ENCODE peak calls at places on chromosome 7, in ten cellular contexts. One of them, this sample, is unnamed.

GRCh38 chr7:121267612-121268011 is 61.2 kb upstream of the WNT16 start:
- DNase-seq in astrocyte of the spinal cord: no peak
- DNase-seq in uterus: no peak
- DNase-seq in heart right ventricle: no peak
- DNase-seq in MCF 10A: no peak
- DNase-seq in pancreas: no peak
- DNase-seq in colonic mucosa: no peak
- DNase-seq in fibroblast of lung: no peak
- DNase-seq in mesothelial cell of epicardium: no peak
- DNase-seq in PC-9: no peak
- DNase-seq in this sample: no peak

GRCh38 chr7:92809397-92810241 is 26.8 kb downstream of the CDK6 start:
- DNase-seq in astrocyte of the spinal cord: peak; percentile 94
- DNase-seq in uterus: peak; percentile 58
- DNase-seq in fibroblast of lung: peak; percentile 96
- DNase-seq in heart right ventricle: no peak
- DNase-seq in MCF 10A: peak; percentile 96
- DNase-seq in mesothelial cell of epicardium: no peak
- DNase-seq in pancreas: peak; percentile 72
- DNase-seq in colonic mucosa: peak; percentile 85
- DNase-seq in PC-9: peak; percentile 76
- DNase-seq in this sample: no peak

GRCh38 chr7:97075928-97076327 is 41.6 kb upstream of the SDHAF3 start:
- DNase-seq in MCF 10A: peak; percentile 9
- DNase-seq in fibroblast of lung: no peak
- DNase-seq in pancreas: no peak
- DNase-seq in uterus: no peak
- DNase-seq in heart right ventricle: no peak
- DNase-seq in astrocyte of the spinal cord: no peak
- DNase-seq in colonic mucosa: no peak
- DNase-seq in PC-9: no peak
- DNase-seq in mesothelial cell of epicardium: no peak
- DNase-seq in this sample: no peak

GRCh38 chr7:115040526-115040925 is 118.6 kb downstream of the MDFIC start:
- DNase-seq in PC-9: no peak
- DNase-seq in heart right ventricle: no peak
- DNase-seq in MCF 10A: no peak
- DNase-seq in mesothelial cell of epicardium: no peak
- DNase-seq in pancreas: no peak
- DNase-seq in colonic mucosa: no peak
- DNase-seq in astrocyte of the spinal cord: no peak
- DNase-seq in fibroblast of lung: no peak
- DNase-seq in uterus: no peak
- DNase-seq in this sample: no peak

GRCh38 chr7:136251826-136252225 is 274.7 kb upstream of the MTPN start:
- DNase-seq in MCF 10A: no peak
- DNase-seq in colonic mucosa: no peak
- DNase-seq in astrocyte of the spinal cord: no peak
- DNase-seq in mesothelial cell of epicardium: no peak
- DNase-seq in pancreas: no peak
- DNase-seq in heart right ventricle: no peak
- DNase-seq in PC-9: no peak
- DNase-seq in uterus: no peak
- DNase-seq in fibroblast of lung: peak; percentile 18
- DNase-seq in this sample: no peak

GRCh38 chr7:44107116-44107960 is 3.2 kb downstream of the AEBP1 start:
- DNase-seq in pancreas: no peak
- DNase-seq in astrocyte of the spinal cord: no peak
- DNase-seq in MCF 10A: no peak
- DNase-seq in uterus: no peak
- DNase-seq in PC-9: no peak
- DNase-seq in colonic mucosa: no peak
- DNase-seq in fibroblast of lung: no peak
- DNase-seq in mesothelial cell of epicardium: no peak
- DNase-seq in heart right ventricle: no peak
- DNase-seq in this sample: no peak

GRCh38 chr7:30594055-30594539 is 581 bp upstream of the GARS1 start:
- DNase-seq in colonic mucosa: peak; percentile 62
- DNase-seq in PC-9: peak; percentile 32
- DNase-seq in mesothelial cell of epicardium: no peak
- DNase-seq in MCF 10A: no peak
- DNase-seq in uterus: peak; percentile 29
- DNase-seq in astrocyte of the spinal cord: no peak
- DNase-seq in pancreas: peak; percentile 32
- DNase-seq in heart right ventricle: peak; percentile 20
- DNase-seq in fibroblast of lung: peak; percentile 38
- DNase-seq in this sample: no peak

GRCh38 chr7:83492802-83493201 is 156.1 kb downstream of the SEMA3E start:
- DNase-seq in pancreas: no peak
- DNase-seq in MCF 10A: no peak
- DNase-seq in mesothelial cell of epicardium: no peak
- DNase-seq in astrocyte of the spinal cord: no peak
- DNase-seq in colonic mucosa: no peak
- DNase-seq in heart right ventricle: no peak
- DNase-seq in PC-9: no peak
- DNase-seq in uterus: no peak
- DNase-seq in fibroblast of lung: no peak
- DNase-seq in this sample: no peak

GRCh38 chr7:29488977-29489376 is 74.7 kb upstream of the PRR15 start:
- DNase-seq in PC-9: peak; percentile 40
- DNase-seq in fibroblast of lung: peak; percentile 94
- DNase-seq in uterus: no peak
- DNase-seq in colonic mucosa: no peak
- DNase-seq in astrocyte of the spinal cord: peak; percentile 81
- DNase-seq in heart right ventricle: no peak
- DNase-seq in pancreas: no peak
- DNase-seq in mesothelial cell of epicardium: no peak
- DNase-seq in MCF 10A: peak; percentile 22
- DNase-seq in this sample: no peak

GRCh38 chr7:103338864-103339263 is 5.7 kb downstream of the DNAJC2 start:
- DNase-seq in mesothelial cell of epicardium: no peak
- DNase-seq in colonic mucosa: no peak
- DNase-seq in pancreas: no peak
- DNase-seq in heart right ventricle: no peak
- DNase-seq in astrocyte of the spinal cord: no peak
- DNase-seq in MCF 10A: no peak
- DNase-seq in fibroblast of lung: no peak
- DNase-seq in uterus: no peak
- DNase-seq in PC-9: no peak
- DNase-seq in this sample: no peak

GRCh38 chr7:44244282-44244681 is 43.5 kb downstream of the YKT6 start:
- DNase-seq in PC-9: no peak
- DNase-seq in pancreas: no peak
- DNase-seq in mesothelial cell of epicardium: no peak
- DNase-seq in uterus: no peak
- DNase-seq in astrocyte of the spinal cord: no peak
- DNase-seq in fibroblast of lung: no peak
- DNase-seq in MCF 10A: peak; percentile 38
- DNase-seq in heart right ventricle: no peak
- DNase-seq in colonic mucosa: no peak
- DNase-seq in this sample: no peak

GRCh38 chr7:98984126-98984525 is 105.8 kb downstream of the TRRAP start:
- DNase-seq in astrocyte of the spinal cord: no peak
- DNase-seq in MCF 10A: no peak
- DNase-seq in pancreas: no peak
- DNase-seq in mesothelial cell of epicardium: no peak
- DNase-seq in fibroblast of lung: no peak
- DNase-seq in PC-9: no peak
- DNase-seq in colonic mucosa: no peak
- DNase-seq in uterus: no peak
- DNase-seq in heart right ventricle: no peak
- DNase-seq in this sample: no peak

DNA sequence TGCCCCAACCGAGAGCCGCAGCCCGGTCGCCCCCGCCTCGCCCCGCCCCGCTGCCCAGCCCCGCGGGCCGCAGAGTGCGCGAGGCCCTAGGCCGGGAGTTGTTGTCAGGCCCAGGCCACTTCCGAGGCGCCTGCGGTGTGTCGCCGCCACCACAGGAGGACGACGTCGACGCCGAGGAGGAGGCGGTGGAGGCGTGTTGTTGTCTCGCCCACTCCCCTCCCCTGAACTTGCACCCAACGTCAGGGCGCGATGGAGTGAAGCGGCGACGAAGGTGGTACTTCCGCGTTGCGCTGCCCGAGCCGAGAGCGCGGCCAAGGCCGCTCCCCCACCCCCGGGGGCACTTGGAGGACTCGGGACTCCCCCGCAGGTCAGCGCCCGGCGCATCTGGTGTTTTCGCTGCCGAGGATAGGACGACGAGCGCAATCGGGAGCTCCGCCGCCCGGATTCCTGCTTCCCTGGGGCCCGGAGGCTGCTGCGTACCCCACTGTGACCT is at the start of gene CDK13:
- DNase-seq in pancreas: peak; percentile 75
- DNase-seq in colonic mucosa: peak; percentile 80
- DNase-seq in heart right ventricle: peak; percentile 78
- DNase-seq in MCF 10A: peak; percentile 84
- DNase-seq in astrocyte of the spinal cord: peak; percentile 74
- DNase-seq in uterus: peak; percentile 69
- DNase-seq in PC-9: peak; percentile 90
- DNase-seq in mesothelial cell of epicardium: peak; percentile 48
- DNase-seq in fibroblast of lung: peak; percentile 74
- DNase-seq in this sample: no peak
- TF ChIP-seq CTCF in pancreas: no peak
- TF ChIP-seq CTCF in colonic mucosa: no peak
- TF ChIP-seq CTCF in heart right ventricle: peak; percentile 21
- TF ChIP-seq CTCF in MCF 10A: no peak
- TF ChIP-seq CTCF in astrocyte of the spinal cord: no peak
- TF ChIP-seq CTCF in uterus: no peak
- TF ChIP-seq CTCF in PC-9: no peak
- TF ChIP-seq CTCF in mesothelial cell of epicardium: no peak
- TF ChIP-seq CTCF in fibroblast of lung: no peak
- TF ChIP-seq CTCF in this sample: no peak

DNA sequence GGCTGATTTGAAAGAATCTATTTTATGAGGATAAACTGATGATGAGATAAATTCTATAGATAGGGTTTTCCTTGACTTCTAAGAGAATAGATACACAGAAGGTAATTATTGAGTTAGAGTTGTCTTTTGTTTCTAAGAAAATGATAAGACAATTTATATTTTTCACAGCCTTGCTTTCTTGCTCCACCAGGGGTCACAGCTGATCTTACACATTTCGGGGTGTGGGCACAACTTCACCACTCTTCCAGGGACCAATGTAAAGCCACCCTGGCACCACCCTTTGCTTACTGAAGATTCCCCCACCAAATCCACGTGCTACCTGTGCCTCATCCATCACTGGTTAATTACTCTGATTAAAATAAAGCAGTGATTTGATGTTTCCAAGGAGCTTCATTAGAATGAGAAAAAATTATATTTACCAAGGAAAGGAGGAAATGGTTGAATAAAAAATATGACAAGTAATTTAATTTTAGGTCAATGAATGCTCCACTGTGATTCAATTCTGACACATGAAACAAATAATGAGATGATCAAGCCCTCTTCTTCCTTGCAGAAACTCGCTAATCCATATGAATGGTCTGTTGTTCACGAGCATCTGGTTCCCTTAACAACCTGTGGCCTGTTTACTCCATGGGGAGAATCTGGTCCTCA is 177.3 kb upstream of the TNS3 start:
- DNase-seq in uterus: no peak
- DNase-seq in astrocyte of the spinal cord: no peak
- DNase-seq in colonic mucosa: no peak
- DNase-seq in mesothelial cell of epicardium: no peak
- DNase-seq in heart right ventricle: no peak
- DNase-seq in fibroblast of lung: no peak
- DNase-seq in pancreas: no peak
- DNase-seq in PC-9: no peak
- DNase-seq in MCF 10A: peak; percentile 48
- DNase-seq in this sample: no peak
- TF ChIP-seq CTCF in uterus: no peak
- TF ChIP-seq CTCF in astrocyte of the spinal cord: peak; percentile 34
- TF ChIP-seq CTCF in colonic mucosa: no peak
- TF ChIP-seq CTCF in mesothelial cell of epicardium: peak; percentile 21
- TF ChIP-seq CTCF in heart right ventricle: no peak
- TF ChIP-seq CTCF in fibroblast of lung: peak; percentile 40
- TF ChIP-seq CTCF in pancreas: no peak
- TF ChIP-seq CTCF in PC-9: peak; percentile 49
- TF ChIP-seq CTCF in MCF 10A: peak; percentile 27
- TF ChIP-seq CTCF in this sample: no peak

GRCh38 chr7:69889338-69890080 is 291.2 kb downstream of the AUTS2 start:
- DNase-seq in astrocyte of the spinal cord: no peak
- DNase-seq in PC-9: no peak
- DNase-seq in mesothelial cell of epicardium: no peak
- DNase-seq in pancreas: no peak
- DNase-seq in heart right ventricle: no peak
- DNase-seq in MCF 10A: no peak
- DNase-seq in colonic mucosa: no peak
- DNase-seq in uterus: no peak
- DNase-seq in fibroblast of lung: peak; percentile 16
- DNase-seq in this sample: no peak

GRCh38 chr7:69896100-69896499 is 297.8 kb downstream of the AUTS2 start:
- DNase-seq in heart right ventricle: no peak
- DNase-seq in fibroblast of lung: peak; percentile 43
- DNase-seq in mesothelial cell of epicardium: no peak
- DNase-seq in colonic mucosa: no peak
- DNase-seq in MCF 10A: no peak
- DNase-seq in uterus: no peak
- DNase-seq in PC-9: no peak
- DNase-seq in pancreas: no peak
- DNase-seq in astrocyte of the spinal cord: no peak
- DNase-seq in this sample: no peak

GRCh38 chr7:69890081-69890369 is 291.8 kb downstream of the AUTS2 start:
- DNase-seq in pancreas: no peak
- DNase-seq in MCF 10A: no peak
- DNase-seq in colonic mucosa: no peak
- DNase-seq in astrocyte of the spinal cord: no peak
- DNase-seq in heart right ventricle: no peak
- DNase-seq in uterus: no peak
- DNase-seq in mesothelial cell of epicardium: no peak
- DNase-seq in fibroblast of lung: no peak
- DNase-seq in PC-9: no peak
- DNase-seq in this sample: no peak

GRCh38 chr7:69893915-69894314 is 295.6 kb downstream of the AUTS2 start:
- DNase-seq in pancreas: no peak
- DNase-seq in mesothelial cell of epicardium: no peak
- DNase-seq in MCF 10A: no peak
- DNase-seq in PC-9: no peak
- DNase-seq in colonic mucosa: no peak
- DNase-seq in astrocyte of the spinal cord: no peak
- DNase-seq in fibroblast of lung: peak; percentile 18
- DNase-seq in heart right ventricle: no peak
- DNase-seq in uterus: no peak
- DNase-seq in this sample: no peak

GRCh38 chr7:69892790-69893189 is 294.5 kb downstream of the AUTS2 start:
- DNase-seq in PC-9: no peak
- DNase-seq in mesothelial cell of epicardium: no peak
- DNase-seq in fibroblast of lung: no peak
- DNase-seq in astrocyte of the spinal cord: no peak
- DNase-seq in colonic mucosa: no peak
- DNase-seq in MCF 10A: no peak
- DNase-seq in heart right ventricle: no peak
- DNase-seq in pancreas: no peak
- DNase-seq in uterus: no peak
- DNase-seq in this sample: no peak
- TF ChIP-seq CTCF in PC-9: no peak
- TF ChIP-seq CTCF in mesothelial cell of epicardium: no peak
- TF ChIP-seq CTCF in fibroblast of lung: no peak
- TF ChIP-seq CTCF in astrocyte of the spinal cord: no peak
- TF ChIP-seq CTCF in colonic mucosa: no peak
- TF ChIP-seq CTCF in MCF 10A: no peak
- TF ChIP-seq CTCF in heart right ventricle: no peak
- TF ChIP-seq CTCF in pancreas: no peak
- TF ChIP-seq CTCF in uterus: no peak
- TF ChIP-seq CTCF in this sample: no peak

GRCh38 chr7:134316539-134317344 is at the start of gene SLC35B4:
- DNase-seq in astrocyte of the spinal cord: peak; percentile 99
- DNase-seq in MCF 10A: peak; percentile 97
- DNase-seq in colonic mucosa: peak; percentile 98
- DNase-seq in heart right ventricle: peak; percentile 96
- DNase-seq in mesothelial cell of epicardium: peak; percentile 87
- DNase-seq in PC-9: peak; percentile 96
- DNase-seq in uterus: peak; percentile 95
- DNase-seq in pancreas: peak; percentile 94
- DNase-seq in fibroblast of lung: peak; percentile 99
- DNase-seq in this sample: no peak
- TF ChIP-seq CTCF in astrocyte of the spinal cord: peak; percentile 16
- TF ChIP-seq CTCF in MCF 10A: no peak
- TF ChIP-seq CTCF in colonic mucosa: peak; percentile 18
- TF ChIP-seq CTCF in heart right ventricle: peak; percentile 46
- TF ChIP-seq CTCF in mesothelial cell of epicardium: no peak
- TF ChIP-seq CTCF in PC-9: no peak
- TF ChIP-seq CTCF in uterus: peak; percentile 30
- TF ChIP-seq CTCF in pancreas: no peak
- TF ChIP-seq CTCF in fibroblast of lung: peak; percentile 30
- TF ChIP-seq CTCF in this sample: peak; percentile 27